ENCODE peak calls at places on chromosome 22, in seven cellular contexts. A is H9, B is mesendoderm, R is H1, D is IMR-90, Y is mesenchymal stem cell, K is trophoblast cell. J is an unnamed sample.

GRCh38 chr22:48784701-48785503 is 1042.8 kb downstream of the BRD1 start:
- DNase-seq in A (no peak), B (no peak), R (no peak), D (no peak), Y (no peak), K (no peak), J (no peak)

GRCh38 chr22:48605856-48606255 is 1221.8 kb downstream of the BRD1 start:
- DNase-seq in A (no peak), B (peak; percentile 30), R (no peak), D (no peak), Y (no peak), K (no peak), J (no peak)

GRCh38 chr22:18952022-18952421 is 15.9 kb upstream of the PRODH start:
- DNase-seq in A (no peak), B (no peak), R (no peak), D (no peak), Y (no peak), K (no peak), J (no peak)

GRCh38 chr22:42371112-42371900 is 60.9 kb downstream of the NFAM1 start:
- DNase-seq in A (no peak), B (no peak), R (no peak), D (no peak), Y (no peak), K (no peak), J (no peak)

GRCh38 chr22:19290400-19291217 is 910 bp downstream of the CLTCL1 start:
- DNase-seq in A (no peak), B (no peak), R (no peak), D (no peak), Y (peak; percentile 42), K (no peak), J (no peak)

GRCh38 chr22:35985361-35985760 is 43.3 kb downstream of the RBFOX2 start:
- DNase-seq in A (no peak), B (no peak), R (no peak), D (no peak), Y (no peak), K (no peak), J (no peak)

GRCh38 chr22:22076937-22077703 is 94.5 kb upstream of the TOP3B start:
- DNase-seq in A (no peak), B (no peak), R (no peak), D (peak; percentile 26), Y (no peak), K (peak; percentile 22), J (no peak)

GRCh38 chr22:48703265-48703941 is 1124.3 kb downstream of the BRD1 start:
- DNase-seq in A (no peak), B (no peak), R (no peak), D (no peak), Y (no peak), K (no peak), J (no peak)

GRCh38 chr22:39530692-39531331 is 1.7 kb downstream of the RPS19BP1 start:
- DNase-seq in A (no peak), B (peak; percentile 90), R (no peak), D (peak; percentile 41), Y (peak; percentile 75), K (no peak), J (no peak)

GRCh38 chr22:43481528-43482309 is 69.9 kb downstream of the MPPED1 start:
- DNase-seq in A (no peak), B (peak; percentile 43), R (no peak), D (no peak), Y (no peak), K (no peak), J (no peak)

GRCh38 chr22:22755778-22756100 is 111.3 kb downstream of the GGTLC2 start:
- DNase-seq in A (no peak), B (no peak), R (peak; percentile 11), D (no peak), Y (no peak), K (no peak), J (no peak)

GRCh38 chr22:19059481-19060278 is 62.5 kb downstream of the DGCR2 start:
- DNase-seq in A (no peak), B (no peak), R (no peak), D (no peak), Y (no peak), K (no peak), J (no peak)

GRCh38 chr22:19103881-19104821 is 18.1 kb downstream of the DGCR2 start:
- DNase-seq in A (no peak), B (no peak), R (no peak), D (peak; percentile 79), Y (peak; percentile 30), K (no peak), J (no peak)

GRCh38 chr22:50072714-50073538 is 12.3 kb downstream of the MLC1 start:
- DNase-seq in A (no peak), B (no peak), R (no peak), D (no peak), Y (no peak), K (no peak), J (no peak)

GRCh38 chr22:50445071-50445879 is 29.6 kb downstream of the SBF1 start:
- DNase-seq in A (no peak), B (no peak), R (no peak), D (no peak), Y (no peak), K (no peak), J (no peak)

GRCh38 chr22:31083377-31083768 is 2.3 kb downstream of the SMTN start:
- DNase-seq in A (no peak), B (no peak), R (no peak), D (no peak), Y (no peak), K (no peak), J (no peak)

GRCh38 chr22:42296381-42296853 is 26.0 kb upstream of the TCF20 start:
- DNase-seq in A (no peak), B (no peak), R (no peak), D (no peak), Y (no peak), K (no peak), J (no peak)

GRCh38 chr22:33853200-33854097 is 66.8 kb downstream of the LARGE1 start:
- DNase-seq in A (peak; percentile 51), B (no peak), R (no peak), D (peak; percentile 77), Y (peak; percentile 89), K (no peak), J (no peak)

GRCh38 chr22:39954584-39955055 is 5.6 kb upstream of the TMA7B start:
- DNase-seq in A (no peak), B (no peak), R (no peak), D (peak; percentile 94), Y (peak; percentile 78), K (no peak), J (no peak)

GRCh38 chr22:31400023-31400397 is 606 bp downstream of the DRG1 start:
- DNase-seq in A (no peak), B (peak; percentile 11), R (no peak), D (peak; percentile 35), Y (peak; percentile 70), K (no peak), J (peak; percentile 9)

GRCh38 chr22:42664976-42665831 is 16.0 kb upstream of the CYB5R3 start:
- DNase-seq in A (no peak), B (no peak), R (no peak), D (no peak), Y (no peak), K (no peak), J (no peak)

GRCh38 chr22:32744560-32744959 is 56.9 kb upstream of the TIMP3 start:
- DNase-seq in A (no peak), B (peak; percentile 62), R (no peak), D (no peak), Y (no peak), K (no peak), J (no peak)
- H3K9ac ChIP-seq in A (no peak overlapping the region), B (no peak overlapping the region), R (no peak overlapping the region), D (no peak overlapping the region), Y (peak overlapping the region; percentile 79), K (no peak overlapping the region), J (no peak overlapping the region)

GRCh38 chr22:37158963-37159290 is 9.2 kb upstream of the IL2RB start:
- DNase-seq in A (no peak), B (no peak), R (no peak), D (no peak), Y (no peak), K (no peak), J (no peak)
- H3K18ac ChIP-seq in A (no peak overlapping the region), B (no peak overlapping the region), R (no peak overlapping the region), D (no peak overlapping the region), Y (no peak overlapping the region), K (no peak overlapping the region), J (no peak overlapping the region)

GRCh38 chr22:20758688-20759087 is 15.2 kb upstream of the SERPIND1 start:
- DNase-seq in A (peak; percentile 46), B (peak; percentile 37), R (no peak), D (no peak), Y (no peak), K (no peak), J (no peak)

GRCh38 chr22:20756846-20757245 is 17.1 kb upstream of the SERPIND1 start:
- DNase-seq in A (no peak), B (no peak), R (no peak), D (no peak), Y (no peak), K (no peak), J (no peak)

GRCh38 chr22:20762233-20762796 is 11.6 kb upstream of the SERPIND1 start:
- DNase-seq in A (no peak), B (no peak), R (no peak), D (no peak), Y (no peak), K (no peak), J (no peak)

GRCh38 chr22:20761536-20761935 is 12.4 kb upstream of the SERPIND1 start:
- DNase-seq in A (no peak), B (no peak), R (no peak), D (peak; percentile 55), Y (no peak), K (no peak), J (no peak)

GRCh38 chr22:20760084-20760483 is 13.8 kb upstream of the SERPIND1 start:
- DNase-seq in A (no peak), B (no peak), R (no peak), D (no peak), Y (no peak), K (no peak), J (no peak)
- H3K9ac ChIP-seq in A (no peak overlapping the region), B (no peak overlapping the region), R (no peak overlapping the region), D (no peak overlapping the region), Y (no peak overlapping the region), K (no peak overlapping the region), J (no peak overlapping the region)

GRCh38 chr22:38295863-38296262 is 21.4 kb downstream of the CSNK1E start:
- DNase-seq in A (no peak), B (no peak), R (no peak), D (no peak), Y (no peak), K (peak; percentile 63), J (no peak)

GRCh38 chr22:38294193-38294592 is 21.4 kb upstream of the TMEM184B start:
- DNase-seq in A (no peak), B (no peak), R (no peak), D (no peak), Y (no peak), K (no peak), J (no peak)

GRCh38 chr22:38295339-38295738 is 21.9 kb downstream of the CSNK1E start:
- DNase-seq in A (no peak), B (no peak), R (no peak), D (no peak), Y (no peak), K (no peak), J (no peak)

GRCh38 chr22:38298312-38299000 is 18.8 kb downstream of the CSNK1E start:
- DNase-seq in A (peak; percentile 74), B (peak; percentile 96), R (no peak), D (peak; percentile 88), Y (peak; percentile 62), K (peak; percentile 99), J (no peak)

DNA sequence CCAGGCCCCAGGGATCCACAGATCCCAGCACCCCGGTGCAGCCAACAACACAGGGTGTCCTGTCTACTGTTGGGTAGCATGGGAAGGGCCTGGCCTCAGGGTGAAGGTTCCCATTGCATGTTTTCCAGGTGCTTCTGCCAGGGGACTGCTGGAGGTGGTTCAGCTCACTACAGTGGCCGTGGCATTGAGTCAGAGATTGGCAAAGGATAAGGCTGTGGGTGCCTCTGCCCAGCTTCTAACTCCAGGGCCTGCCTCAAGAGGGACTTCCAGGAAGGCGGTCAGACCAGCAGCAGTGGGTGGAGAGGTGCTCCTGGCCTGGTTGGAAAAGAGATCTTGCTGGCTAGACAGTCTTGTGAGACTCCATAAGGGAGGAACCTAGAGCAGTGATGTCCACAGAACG is 20.9 kb downstream of the CSNK1E start:
- DNase-seq in A (no peak), B (no peak), R (no peak), D (no peak), Y (no peak), K (no peak), J (no peak)
- H3K18ac ChIP-seq in A (no peak overlapping the region), B (no peak overlapping the region), R (no peak overlapping the region), D (no peak overlapping the region), Y (no peak overlapping the region), K (peak overlapping the region; percentile 3), J (no peak overlapping the region)

J was measured in neuronal stem cell.